ENCODE peak calls at places on chromosomes 13 and 19, in ten cellular contexts. One of them, this sample, is unnamed.

GRCh38 chr13:113034451-113035208 is 65.6 kb downstream of the MCF2L start:
- DNase-seq in progenitor cell of endocrine pancreas: no peak
- DNase-seq in HFF-Myc: peak
- DNase-seq in HFFc6: peak
- DNase-seq in left ventricle myocardium inferior: no peak
- DNase-seq in lower lobe of right lung: no peak
- DNase-seq in CD8-positive, alpha-beta T cell: no peak
- DNase-seq in H9: peak
- DNase-seq in AG04450: peak
- DNase-seq in WTC11: peak
- DNase-seq in this sample: peak

GRCh38 chr13:70950664-70951063 is 842.4 kb upstream of the KLHL1 start:
- DNase-seq in progenitor cell of endocrine pancreas: no peak
- DNase-seq in HFF-Myc: no peak
- DNase-seq in HFFc6: no peak
- DNase-seq in left ventricle myocardium inferior: no peak
- DNase-seq in lower lobe of right lung: no peak
- DNase-seq in CD8-positive, alpha-beta T cell: no peak
- DNase-seq in H9: no peak
- DNase-seq in AG04450: no peak
- DNase-seq in WTC11: no peak
- DNase-seq in this sample: no peak

GRCh38 chr13:112877976-112878955 is 90.7 kb upstream of the MCF2L start:
- DNase-seq in progenitor cell of endocrine pancreas: no peak
- DNase-seq in HFF-Myc: no peak
- DNase-seq in HFFc6: no peak
- DNase-seq in left ventricle myocardium inferior: peak
- DNase-seq in lower lobe of right lung: peak
- DNase-seq in CD8-positive, alpha-beta T cell: no peak
- DNase-seq in H9: no peak
- DNase-seq in AG04450: no peak
- DNase-seq in WTC11: no peak
- DNase-seq in this sample: peak

GRCh38 chr13:78192721-78193120 is 274.1 kb upstream of the EDNRB start:
- DNase-seq in progenitor cell of endocrine pancreas: no peak
- DNase-seq in HFF-Myc: no peak
- DNase-seq in HFFc6: peak
- DNase-seq in left ventricle myocardium inferior: no peak
- DNase-seq in lower lobe of right lung: no peak
- DNase-seq in CD8-positive, alpha-beta T cell: no peak
- DNase-seq in H9: no peak
- DNase-seq in AG04450: peak
- DNase-seq in WTC11: no peak
- DNase-seq in this sample: no peak

GRCh38 chr13:99687728-99688397 is 186.6 kb downstream of the TM9SF2 start:
- DNase-seq in progenitor cell of endocrine pancreas: no peak
- DNase-seq in HFF-Myc: no peak
- DNase-seq in HFFc6: no peak
- DNase-seq in left ventricle myocardium inferior: no peak
- DNase-seq in lower lobe of right lung: no peak
- DNase-seq in CD8-positive, alpha-beta T cell: no peak
- DNase-seq in H9: peak
- DNase-seq in AG04450: no peak
- DNase-seq in WTC11: peak
- DNase-seq in this sample: no peak

GRCh38 chr13:98476538-98476966 is 100.4 kb downstream of the STK24 start:
- DNase-seq in progenitor cell of endocrine pancreas: no peak
- DNase-seq in HFF-Myc: peak
- DNase-seq in HFFc6: peak
- DNase-seq in left ventricle myocardium inferior: peak
- DNase-seq in lower lobe of right lung: peak
- DNase-seq in CD8-positive, alpha-beta T cell: peak
- DNase-seq in H9: peak
- DNase-seq in AG04450: no peak
- DNase-seq in WTC11: no peak
- DNase-seq in this sample: peak

GRCh38 chr19:19566306-19566705 is 28.2 kb downstream of the CILP2 start:
- DNase-seq in progenitor cell of endocrine pancreas: no peak
- DNase-seq in HFF-Myc: no peak
- DNase-seq in HFFc6: peak
- DNase-seq in left ventricle myocardium inferior: no peak
- DNase-seq in lower lobe of right lung: no peak
- DNase-seq in CD8-positive, alpha-beta T cell: no peak
- DNase-seq in H9: no peak
- DNase-seq in AG04450: peak
- DNase-seq in WTC11: no peak
- DNase-seq in this sample: no peak

GRCh38 chr13:101942038-101942437 is 459.8 kb downstream of the FGF14 start:
- DNase-seq in progenitor cell of endocrine pancreas: no peak
- DNase-seq in HFF-Myc: no peak
- DNase-seq in HFFc6: peak
- DNase-seq in left ventricle myocardium inferior: no peak
- DNase-seq in lower lobe of right lung: no peak
- DNase-seq in CD8-positive, alpha-beta T cell: no peak
- DNase-seq in H9: no peak
- DNase-seq in AG04450: no peak
- DNase-seq in WTC11: peak
- DNase-seq in this sample: no peak

GRCh38 chr13:52395704-52396103 is 10.3 kb downstream of the THSD1 start:
- DNase-seq in progenitor cell of endocrine pancreas: no peak
- DNase-seq in HFF-Myc: no peak
- DNase-seq in HFFc6: no peak
- DNase-seq in left ventricle myocardium inferior: no peak
- DNase-seq in lower lobe of right lung: no peak
- DNase-seq in CD8-positive, alpha-beta T cell: no peak
- DNase-seq in H9: no peak
- DNase-seq in AG04450: no peak
- DNase-seq in WTC11: no peak
- DNase-seq in this sample: no peak

GRCh38 chr13:109778102-109778542 is 8.3 kb downstream of the IRS2 start:
- DNase-seq in progenitor cell of endocrine pancreas: no peak
- DNase-seq in HFF-Myc: no peak
- DNase-seq in HFFc6: no peak
- DNase-seq in left ventricle myocardium inferior: no peak
- DNase-seq in lower lobe of right lung: no peak
- DNase-seq in CD8-positive, alpha-beta T cell: no peak
- DNase-seq in H9: no peak
- DNase-seq in AG04450: no peak
- DNase-seq in WTC11: no peak
- DNase-seq in this sample: no peak

GRCh38 chr13:102856603-102857002 is 10.8 kb downstream of the ERCC5 start:
- DNase-seq in progenitor cell of endocrine pancreas: no peak
- DNase-seq in HFF-Myc: no peak
- DNase-seq in HFFc6: no peak
- DNase-seq in left ventricle myocardium inferior: peak
- DNase-seq in lower lobe of right lung: peak
- DNase-seq in CD8-positive, alpha-beta T cell: no peak
- DNase-seq in H9: no peak
- DNase-seq in AG04450: no peak
- DNase-seq in WTC11: no peak
- DNase-seq in this sample: no peak

GRCh38 chr19:2049741-2050348 is 1.2 kb downstream of the MKNK2 start:
- DNase-seq in progenitor cell of endocrine pancreas: no peak
- DNase-seq in HFF-Myc: no peak
- DNase-seq in HFFc6: peak
- DNase-seq in left ventricle myocardium inferior: peak
- DNase-seq in lower lobe of right lung: peak
- DNase-seq in CD8-positive, alpha-beta T cell: peak
- DNase-seq in H9: peak
- DNase-seq in AG04450: no peak
- DNase-seq in WTC11: no peak
- DNase-seq in this sample: peak

GRCh38 chr13:32515246-32515645 is 23.3 kb downstream of the N4BP2L2 start:
- DNase-seq in progenitor cell of endocrine pancreas: no peak
- DNase-seq in HFF-Myc: no peak
- DNase-seq in HFFc6: no peak
- DNase-seq in left ventricle myocardium inferior: no peak
- DNase-seq in lower lobe of right lung: no peak
- DNase-seq in CD8-positive, alpha-beta T cell: no peak
- DNase-seq in H9: no peak
- DNase-seq in AG04450: no peak
- DNase-seq in WTC11: no peak
- DNase-seq in this sample: no peak

GRCh38 chr13:29516880-29517279 is 78.6 kb downstream of the SLC7A1 start:
- DNase-seq in progenitor cell of endocrine pancreas: no peak
- DNase-seq in HFF-Myc: no peak
- DNase-seq in HFFc6: no peak
- DNase-seq in left ventricle myocardium inferior: no peak
- DNase-seq in lower lobe of right lung: no peak
- DNase-seq in CD8-positive, alpha-beta T cell: no peak
- DNase-seq in H9: no peak
- DNase-seq in AG04450: no peak
- DNase-seq in WTC11: no peak
- DNase-seq in this sample: no peak

GRCh38 chr13:44868397-44868796 is 120.9 kb downstream of the NUFIP1 start:
- DNase-seq in progenitor cell of endocrine pancreas: no peak
- DNase-seq in HFF-Myc: no peak
- DNase-seq in HFFc6: no peak
- DNase-seq in left ventricle myocardium inferior: no peak
- DNase-seq in lower lobe of right lung: no peak
- DNase-seq in CD8-positive, alpha-beta T cell: no peak
- DNase-seq in H9: no peak
- DNase-seq in AG04450: no peak
- DNase-seq in WTC11: no peak
- DNase-seq in this sample: no peak

GRCh38 chr13:44872751-44873150 is 116.5 kb downstream of the NUFIP1 start:
- DNase-seq in progenitor cell of endocrine pancreas: no peak
- DNase-seq in HFF-Myc: no peak
- DNase-seq in HFFc6: no peak
- DNase-seq in left ventricle myocardium inferior: no peak
- DNase-seq in lower lobe of right lung: no peak
- DNase-seq in CD8-positive, alpha-beta T cell: no peak
- DNase-seq in H9: no peak
- DNase-seq in AG04450: no peak
- DNase-seq in WTC11: no peak
- DNase-seq in this sample: peak

GRCh38 chr13:44867825-44868224 is 121.4 kb downstream of the NUFIP1 start:
- DNase-seq in progenitor cell of endocrine pancreas: no peak
- DNase-seq in HFF-Myc: no peak
- DNase-seq in HFFc6: no peak
- DNase-seq in left ventricle myocardium inferior: no peak
- DNase-seq in lower lobe of right lung: no peak
- DNase-seq in CD8-positive, alpha-beta T cell: no peak
- DNase-seq in H9: no peak
- DNase-seq in AG04450: no peak
- DNase-seq in WTC11: no peak
- DNase-seq in this sample: peak

GRCh38 chr13:44869167-44869566 is 120.1 kb downstream of the NUFIP1 start:
- DNase-seq in progenitor cell of endocrine pancreas: no peak
- DNase-seq in HFF-Myc: no peak
- DNase-seq in HFFc6: no peak
- DNase-seq in left ventricle myocardium inferior: no peak
- DNase-seq in lower lobe of right lung: no peak
- DNase-seq in CD8-positive, alpha-beta T cell: no peak
- DNase-seq in H9: no peak
- DNase-seq in AG04450: no peak
- DNase-seq in WTC11: no peak
- DNase-seq in this sample: no peak

DNA sequence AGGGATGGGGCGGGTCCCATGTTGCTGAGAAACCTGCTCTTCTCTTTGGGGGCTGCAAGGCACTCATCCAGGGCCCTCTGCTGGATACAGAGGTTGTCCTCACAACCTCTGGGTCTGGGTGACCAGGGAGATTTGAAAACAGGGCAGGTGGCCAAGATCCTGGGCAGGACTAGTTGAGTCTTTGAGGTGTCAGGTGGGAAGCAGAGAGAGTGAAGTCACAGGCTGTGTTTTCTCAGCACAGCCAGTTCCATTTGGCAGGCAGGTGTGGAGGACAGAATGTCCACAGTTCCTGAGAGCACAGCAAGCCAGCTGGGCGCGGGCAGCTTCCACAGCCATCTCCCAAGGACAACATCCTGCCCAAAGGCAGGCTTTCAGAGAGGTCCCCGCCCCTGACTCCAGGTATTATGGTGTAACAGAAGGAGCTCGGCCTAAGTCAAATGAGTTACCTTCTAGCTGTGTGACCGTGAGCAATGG is 118.8 kb downstream of the NUFIP1 start:
- DNase-seq in progenitor cell of endocrine pancreas: no peak
- DNase-seq in HFF-Myc: no peak
- DNase-seq in HFFc6: no peak
- DNase-seq in left ventricle myocardium inferior: peak
- DNase-seq in lower lobe of right lung: peak
- DNase-seq in CD8-positive, alpha-beta T cell: no peak
- DNase-seq in H9: no peak
- DNase-seq in AG04450: no peak
- DNase-seq in WTC11: no peak
- DNase-seq in this sample: peak
- TF ChIP-seq CTCF in progenitor cell of endocrine pancreas: no peak
- TF ChIP-seq CTCF in HFF-Myc: peak
- TF ChIP-seq CTCF in HFFc6: no peak
- TF ChIP-seq CTCF in left ventricle myocardium inferior: peak
- TF ChIP-seq CTCF in lower lobe of right lung: no peak
- TF ChIP-seq CTCF in CD8-positive, alpha-beta T cell: no peak
- TF ChIP-seq CTCF in H9: no peak
- TF ChIP-seq CTCF in AG04450: no peak
- TF ChIP-seq CTCF in WTC11: no peak
- TF ChIP-seq CTCF in this sample: peak

GRCh38 chr19:38374332-38375097 is at the start of gene PSMD8:
- DNase-seq in progenitor cell of endocrine pancreas: peak
- DNase-seq in HFF-Myc: peak
- DNase-seq in HFFc6: peak
- DNase-seq in left ventricle myocardium inferior: peak
- DNase-seq in lower lobe of right lung: peak
- DNase-seq in CD8-positive, alpha-beta T cell: peak
- DNase-seq in H9: peak
- DNase-seq in AG04450: peak
- DNase-seq in WTC11: peak
- DNase-seq in this sample: peak
- TF ChIP-seq CTCF in progenitor cell of endocrine pancreas: peak
- TF ChIP-seq CTCF in HFF-Myc: peak
- TF ChIP-seq CTCF in HFFc6: peak
- TF ChIP-seq CTCF in left ventricle myocardium inferior: peak
- TF ChIP-seq CTCF in lower lobe of right lung: peak
- TF ChIP-seq CTCF in CD8-positive, alpha-beta T cell: no peak
- TF ChIP-seq CTCF in H9: peak
- TF ChIP-seq CTCF in AG04450: no peak
- TF ChIP-seq CTCF in WTC11: no peak
- TF ChIP-seq CTCF in this sample: peak

DNA sequence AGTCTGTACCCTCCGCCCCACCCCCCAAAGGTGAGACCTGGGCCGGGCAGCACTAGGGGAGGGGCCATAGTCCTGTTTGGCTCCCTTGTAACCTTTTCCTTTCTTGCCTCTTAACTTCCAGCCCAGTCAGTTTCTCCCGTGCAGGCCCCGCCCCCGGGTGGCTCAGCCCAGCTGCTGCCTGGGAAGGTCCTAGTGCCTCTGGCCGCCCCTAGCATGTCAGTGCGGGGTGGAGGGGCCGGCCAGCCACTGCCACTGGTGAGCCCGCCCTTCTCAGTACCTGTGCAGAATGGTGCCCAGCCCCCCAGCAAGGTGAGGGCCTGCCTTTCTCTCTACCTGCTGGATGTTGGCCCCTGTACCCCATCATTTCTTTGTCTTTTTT is 10.5 kb upstream of the PRR19 start:
- DNase-seq in progenitor cell of endocrine pancreas: no peak
- DNase-seq in HFF-Myc: no peak
- DNase-seq in HFFc6: no peak
- DNase-seq in left ventricle myocardium inferior: no peak
- DNase-seq in lower lobe of right lung: no peak
- DNase-seq in CD8-positive, alpha-beta T cell: no peak
- DNase-seq in H9: peak
- DNase-seq in AG04450: no peak
- DNase-seq in WTC11: peak
- DNase-seq in this sample: no peak
- TF ChIP-seq CTCF in progenitor cell of endocrine pancreas: no peak
- TF ChIP-seq CTCF in HFF-Myc: no peak
- TF ChIP-seq CTCF in HFFc6: no peak
- TF ChIP-seq CTCF in left ventricle myocardium inferior: no peak
- TF ChIP-seq CTCF in lower lobe of right lung: no peak
- TF ChIP-seq CTCF in CD8-positive, alpha-beta T cell: no peak
- TF ChIP-seq CTCF in H9: no peak
- TF ChIP-seq CTCF in AG04450: no peak
- TF ChIP-seq CTCF in WTC11: no peak
- TF ChIP-seq CTCF in this sample: no peak

GRCh38 chr13:46614582-46614981 is 61.6 kb downstream of the LRCH1 start:
- DNase-seq in progenitor cell of endocrine pancreas: no peak
- DNase-seq in HFF-Myc: no peak
- DNase-seq in HFFc6: no peak
- DNase-seq in left ventricle myocardium inferior: no peak
- DNase-seq in lower lobe of right lung: no peak
- DNase-seq in CD8-positive, alpha-beta T cell: no peak
- DNase-seq in H9: no peak
- DNase-seq in AG04450: peak
- DNase-seq in WTC11: no peak
- DNase-seq in this sample: no peak
- TF ChIP-seq CTCF in progenitor cell of endocrine pancreas: no peak
- TF ChIP-seq CTCF in HFF-Myc: no peak
- TF ChIP-seq CTCF in HFFc6: no peak
- TF ChIP-seq CTCF in left ventricle myocardium inferior: peak
- TF ChIP-seq CTCF in lower lobe of right lung: no peak
- TF ChIP-seq CTCF in CD8-positive, alpha-beta T cell: no peak
- TF ChIP-seq CTCF in H9: no peak
- TF ChIP-seq CTCF in AG04450: peak
- TF ChIP-seq CTCF in WTC11: no peak
- TF ChIP-seq CTCF in this sample: no peak

This sample was measured in kidney.